ENCODE peak calls at places on chromosomes 5 and 9, in five cellular contexts. I is GM23248, X is A549, R is mammary epithelial cell, Y is hepatocyte. C is an unnamed sample.
A peak's percentile ranks its signal among the peaks of the same experiment; 100 is the strongest.

GRCh38 chr5:153883829-153884228 is 154.9 kb downstream of the FAM114A2 start:
- DNase-seq in I (peak; percentile 71), X (no peak), R (no peak), Y (peak; percentile 21), C (no peak)

GRCh38 chr5:112163435-112163834 is 255.6 kb downstream of the EPB41L4A start:
- DNase-seq in R (no peak), I (no peak), Y (no peak), X (no peak), C (no peak)

GRCh38 chr9:135600296-135600805 is 38.8 kb downstream of the PAEP start:
- DNase-seq in X (no peak), Y (no peak), I (no peak), R (no peak), C (no peak)

GRCh38 chr9:34374905-34375552 is 1.7 kb downstream of the MYORG start:
- DNase-seq in X (no peak), Y (peak; percentile 78), I (no peak), R (peak; percentile 37), C (peak; percentile 54)

GRCh38 chr5:55634204-55634785 is 77.8 kb downstream of the SLC38A9 start:
- DNase-seq in Y (no peak), X (no peak), R (no peak), I (peak; percentile 74), C (no peak)

GRCh38 chr9:23821400-23822181 is 4.4 kb downstream of the ELAVL2 start:
- DNase-seq in Y (peak; percentile 63), X (no peak), R (peak; percentile 62), I (peak; percentile 27), C (peak; percentile 54)

GRCh38 chr5:118553662-118554061 is 434.7 kb downstream of the DTWD2 start:
- DNase-seq in Y (no peak), I (peak; percentile 99), R (peak; percentile 70), X (no peak), C (peak; percentile 2)

GRCh38 chr5:178555005-178555404 is 35.2 kb downstream of the COL23A1 start:
- DNase-seq in Y (no peak), X (no peak), I (no peak), R (no peak), C (no peak)

GRCh38 chr5:13708432-13708831 is 236.1 kb downstream of the DNAH5 start:
- DNase-seq in X (no peak), Y (no peak), I (peak; percentile 29), R (no peak), C (no peak)

GRCh38 chr5:171595801-171596231 is 176.4 kb downstream of the FGF18 start:
- DNase-seq in I (peak; percentile 81), R (peak; percentile 53), X (no peak), Y (no peak), C (peak; percentile 71)

GRCh38 chr5:368162-369084 is 46.9 kb downstream of the AHRR start:
- DNase-seq in X (no peak), R (no peak), I (no peak), Y (no peak), C (no peak)

GRCh38 chr9:136952354-136952855 is 332 bp downstream of the LCN12 start:
- DNase-seq in Y (no peak), X (no peak), R (no peak), I (no peak), C (no peak)

GRCh38 chr9:70444904-70445303 is 30.4 kb upstream of the KLF9 start:
- DNase-seq in Y (no peak), I (peak; percentile 8), R (no peak), X (no peak), C (no peak)

GRCh38 chr5:154517781-154518437 is 39.9 kb upstream of the HAND1 start:
- DNase-seq in R (no peak), I (no peak), X (no peak), Y (no peak), C (no peak)

GRCh38 chr9:85897853-85898252 is 43.1 kb upstream of the NAA35 start:
- DNase-seq in Y (no peak), X (no peak), I (no peak), R (no peak), C (no peak)

GRCh38 chr9:85898288-85898802 is 42.6 kb upstream of the NAA35 start:
- DNase-seq in X (no peak), R (no peak), I (no peak), Y (no peak), C (no peak)

GRCh38 chr9:85899388-85899787 is 41.6 kb upstream of the NAA35 start:
- DNase-seq in X (no peak), I (no peak), Y (no peak), R (no peak), C (no peak)

GRCh38 chr9:85892406-85892805 is 48.5 kb upstream of the NAA35 start:
- DNase-seq in I (no peak), R (no peak), Y (no peak), X (no peak), C (no peak)

DNA sequence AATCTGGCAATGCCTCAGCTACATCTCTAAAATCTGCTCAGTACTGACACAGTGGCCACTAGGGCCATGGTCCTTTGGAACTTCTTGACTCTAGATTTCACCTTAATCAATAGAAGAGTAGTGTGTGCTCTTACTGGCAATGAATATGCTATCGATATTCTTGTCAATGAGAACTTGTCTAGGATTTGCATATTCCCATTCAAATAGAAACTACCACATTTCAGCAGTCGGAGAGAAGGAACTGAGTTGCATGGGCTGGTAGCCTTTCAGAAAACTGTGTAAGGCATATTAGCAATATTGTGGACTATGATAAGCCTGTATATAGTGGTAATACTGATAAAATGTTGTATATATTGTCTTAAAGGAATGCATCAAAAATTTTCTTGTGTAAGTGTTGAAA is 45.3 kb upstream of the NAA35 start:
- DNase-seq in Y (no peak), R (no peak), X (no peak), I (no peak), C (no peak)
- H3K4me2 ChIP-seq in Y (no peak overlapping the region), R (no peak overlapping the region), X (no peak overlapping the region), I (no peak overlapping the region), C (no peak overlapping the region)

DNA sequence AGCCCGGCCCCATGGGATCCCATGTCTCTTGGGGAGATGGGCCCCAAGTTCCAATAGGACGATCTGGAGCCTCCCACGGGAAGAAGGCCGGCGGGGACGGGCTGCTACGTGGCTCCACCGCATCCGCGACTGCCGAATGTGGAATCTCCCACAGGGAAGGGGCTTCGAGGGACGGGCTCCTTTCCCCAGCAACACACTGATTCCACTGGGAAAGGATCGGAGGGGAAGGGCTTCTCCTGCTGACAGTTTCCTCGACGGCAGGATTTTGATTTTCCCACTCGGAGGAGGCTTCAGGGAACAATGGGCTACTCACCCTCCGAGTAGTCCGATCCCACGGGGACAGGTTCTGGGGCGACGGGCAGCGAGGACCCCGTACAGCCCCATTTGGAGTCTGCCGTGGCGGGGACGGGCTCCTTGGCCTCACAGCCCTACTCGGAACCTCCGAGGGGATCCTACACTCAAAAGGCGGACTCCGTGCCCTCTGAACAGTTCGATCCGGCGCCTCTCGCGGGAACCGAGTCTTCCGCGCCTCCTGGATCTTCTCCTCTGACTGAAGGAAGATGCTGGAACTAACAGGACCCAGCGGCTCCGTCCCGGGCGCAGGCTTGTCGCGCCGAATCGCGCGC is 1.3 kb downstream of the PROB1 start:
- DNase-seq in R (no peak), Y (no peak), X (no peak), I (no peak), C (no peak)
- H3K4me3 ChIP-seq in R (no peak overlapping the region), Y (peak overlapping the region; percentile 48), X (no peak overlapping the region), I (peak overlapping the region; percentile 65), C (peak overlapping the region; percentile 87)

DNA sequence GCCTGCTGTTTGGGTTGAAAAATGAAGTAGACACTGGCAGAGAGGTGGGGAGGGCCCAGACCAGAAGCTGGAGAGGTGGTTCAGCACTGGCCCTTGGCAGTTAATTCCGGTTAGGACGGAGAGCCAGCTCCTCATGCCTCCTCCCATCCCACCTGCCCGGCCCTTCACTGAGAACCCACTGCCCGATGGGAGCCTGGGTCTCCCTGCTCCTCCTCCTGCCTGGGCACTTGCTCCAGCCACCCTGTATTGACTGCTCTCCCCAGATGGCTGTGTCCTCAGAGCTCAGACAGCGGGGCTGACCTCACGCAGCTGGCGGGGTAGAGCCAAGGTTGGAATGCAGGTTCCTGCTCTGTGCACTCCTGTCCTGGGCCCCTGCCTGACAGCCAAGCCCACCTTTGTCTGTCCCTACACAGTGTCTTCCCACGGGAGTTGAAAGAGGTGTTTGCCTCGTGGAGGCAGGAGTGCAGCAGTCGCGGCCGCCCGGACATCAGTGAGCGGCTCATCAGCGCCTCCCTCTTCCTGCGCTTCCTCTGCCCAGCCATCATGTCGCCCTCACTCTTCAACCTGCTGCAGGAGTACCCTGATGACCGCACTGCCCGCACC is 114.7 kb downstream of the DAB2IP start:
- DNase-seq in Y (no peak), R (no peak), I (no peak), X (no peak), C (no peak)
- H3K4me2 ChIP-seq in Y (no peak overlapping the region), R (no peak overlapping the region), I (no peak overlapping the region), X (no peak overlapping the region), C (no peak overlapping the region)

GRCh38 chr9:128244443-128245226 is 31.2 kb downstream of the GOLGA2 start:
- DNase-seq in Y (peak; percentile 92), R (no peak), X (no peak), I (peak; percentile 95), C (no peak)
- H3K4me3 ChIP-seq in Y (peak overlapping the region; percentile 37), R (no peak overlapping the region), X (no peak overlapping the region), I (peak overlapping the region; percentile 83), C (no peak overlapping the region)

C was measured in PC-3.